ENCODE peak calls at places on chromosome 12, in four cellular contexts. A, L, B and V are unnamed samples.

GRCh38 chr12:127559349-127560040 is 707.5 kb upstream of the TMEM132C start:
- DNase-seq in L (no peak), A (peak; percentile 22), B (peak; percentile 94), V (peak; percentile 82)

GRCh38 chr12:6701078-6701768 is 608 bp upstream of the PIANP start:
- DNase-seq in A (no peak), L (no peak), B (no peak), V (no peak)

GRCh38 chr12:16330554-16330953 is 16.9 kb upstream of the MGST1 start:
- DNase-seq in L (no peak), A (no peak), B (no peak), V (no peak)

GRCh38 chr12:65740873-65741600 is 83.2 kb upstream of the HMGA2 start:
- DNase-seq in A (peak; percentile 74), L (peak; percentile 56), B (no peak), V (peak; percentile 87)

GRCh38 chr12:61029516-61029915 is 1230.7 kb upstream of the USP15 start:
- DNase-seq in L (no peak), B (no peak), A (no peak), V (no peak)

GRCh38 chr12:46401703-46402102 is 29.1 kb upstream of the SLC38A2 start:
- DNase-seq in L (no peak), B (no peak), A (no peak), V (no peak)

GRCh38 chr12:32155911-32156585 is 49.4 kb downstream of the BICD1 start:
- DNase-seq in B (no peak), L (no peak), A (no peak), V (peak; percentile 23)

GRCh38 chr12:63042646-63043045 is 107.7 kb upstream of the PPM1H start:
- DNase-seq in B (no peak), L (no peak), A (no peak), V (peak; percentile 20)

GRCh38 chr12:51171884-51172514 is 936 bp downstream of the TFCP2 start:
- DNase-seq in L (no peak), B (no peak), A (no peak), V (peak; percentile 28)

GRCh38 chr12:112855375-112855774 is 51.4 kb upstream of the OAS1 start:
- DNase-seq in A (no peak), B (no peak), L (no peak), V (peak; percentile 28)

GRCh38 chr12:15534322-15534721 is 212.0 kb downstream of the PTPRO start:
- DNase-seq in A (no peak), B (no peak), L (no peak), V (no peak)

GRCh38 chr12:65673732-65674131 is 150.6 kb upstream of the HMGA2 start:
- DNase-seq in B (no peak), L (no peak), A (no peak), V (peak; percentile 49)

GRCh38 chr12:108129017-108129812 is at the start of gene WSCD2:
- DNase-seq in L (peak; percentile 17), A (peak; percentile 54), B (no peak), V (peak; percentile 27)
- TF ChIP-seq CTCF in L (no peak), A (no peak), B (no peak), V (no peak)

DNA sequence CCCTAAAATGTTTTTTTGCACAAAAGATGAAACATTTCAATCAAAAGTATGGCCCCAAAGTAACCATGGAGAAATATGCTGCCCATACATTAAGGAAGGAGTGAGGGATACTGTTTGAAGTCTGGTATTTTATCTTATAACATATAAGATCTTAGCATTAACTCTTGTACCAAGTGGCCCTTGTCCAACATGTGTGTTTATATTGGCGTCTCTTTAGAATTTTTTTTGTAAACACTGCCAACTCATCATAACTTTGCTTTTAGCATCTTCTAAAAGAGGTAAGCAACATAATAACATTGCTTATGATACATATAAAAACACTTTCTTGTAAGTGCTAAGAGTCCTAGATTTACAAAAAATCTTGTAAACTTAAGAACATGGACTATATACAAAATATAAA is 419.7 kb downstream of the ADAMTS20 start:
- DNase-seq in B (no peak), A (no peak), L (no peak), V (no peak)
- TF ChIP-seq CTCF in B (no peak), A (no peak), L (no peak), V (no peak)

DNA sequence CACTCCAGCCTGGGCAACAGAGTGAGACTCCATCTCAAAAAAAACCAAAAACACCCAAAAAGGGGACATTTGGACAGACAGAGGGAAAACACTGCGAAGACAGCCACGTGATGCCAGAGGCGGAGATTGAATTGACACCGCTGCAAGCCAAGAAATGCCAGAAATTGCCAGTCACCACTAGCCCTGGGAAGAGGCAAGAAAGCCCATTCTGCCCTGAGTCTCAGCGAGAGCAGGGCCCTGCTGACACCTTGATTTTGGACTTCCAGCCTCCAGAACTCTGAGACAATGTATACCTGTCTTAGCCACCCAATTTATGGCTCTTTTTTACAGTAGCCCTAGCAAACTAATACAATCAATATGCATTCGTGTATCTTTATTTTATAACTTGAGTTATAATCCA is 7.4 kb upstream of the IGFBP6 start:
- DNase-seq in L (no peak), B (no peak), A (no peak), V (no peak)
- TF ChIP-seq CTCF in L (no peak), B (no peak), A (no peak), V (no peak)

GRCh38 chr12:71371132-71371531 is 68.5 kb upstream of the LGR5 start:
- DNase-seq in L (no peak), A (no peak), B (no peak), V (no peak)
- TF ChIP-seq CTCF in L (no peak), A (no peak), B (no peak), V (no peak)

DNA sequence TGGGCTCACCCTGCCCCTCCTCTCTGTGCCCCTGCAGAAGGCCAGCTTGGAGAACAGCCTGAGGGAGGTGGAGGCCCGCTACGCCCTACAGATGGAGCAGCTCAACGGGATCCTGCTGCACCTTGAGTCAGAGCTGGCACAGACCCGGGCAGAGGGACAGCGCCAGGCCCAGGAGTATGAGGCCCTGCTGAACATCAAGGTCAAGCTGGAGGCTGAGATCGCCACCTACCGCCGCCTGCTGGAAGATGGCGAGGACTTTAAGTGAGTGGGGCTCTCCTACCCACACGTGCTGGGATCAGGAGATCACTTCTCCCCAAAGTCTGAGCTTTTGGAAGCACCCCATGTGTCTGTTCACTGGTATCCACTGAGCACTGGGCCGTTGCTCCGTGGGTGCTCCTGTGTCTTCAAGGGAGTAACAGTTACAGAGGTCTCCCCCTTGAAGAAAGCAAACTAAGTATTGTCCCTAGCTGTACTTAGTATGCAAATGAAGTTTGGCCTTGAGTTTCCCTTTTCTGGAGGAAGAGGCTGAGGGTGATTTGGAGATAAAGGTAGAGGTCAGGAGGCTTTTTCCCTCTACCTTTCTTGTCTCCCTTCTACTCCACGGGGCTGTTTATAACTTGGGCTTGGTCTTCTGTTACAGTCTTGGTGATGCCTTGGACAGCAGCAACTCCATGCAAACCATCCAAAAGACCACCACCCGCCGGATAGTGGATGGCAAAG is 3.3 kb downstream of the KRT18 start:
- DNase-seq in B (no peak), L (no peak), A (no peak), V (peak; percentile 40)
- TF ChIP-seq CTCF in B (no peak), L (no peak), A (no peak), V (peak; percentile 17)

GRCh38 chr12:26748412-26748740 is 84.6 kb downstream of the ITPR2 start:
- DNase-seq in L (no peak), A (no peak), B (no peak), V (no peak)
- TF ChIP-seq CTCF in L (no peak), A (no peak), B (no peak), V (no peak)

GRCh38 chr12:67623259-67623658 is 25.3 kb upstream of the DYRK2 start:
- DNase-seq in A (no peak), B (no peak), L (no peak), V (no peak)

GRCh38 chr12:67625004-67625403 is 23.5 kb upstream of the DYRK2 start:
- DNase-seq in L (no peak), B (no peak), A (no peak), V (no peak)

GRCh38 chr12:67621926-67622325 is 26.6 kb upstream of the DYRK2 start:
- DNase-seq in A (no peak), B (no peak), L (no peak), V (no peak)

GRCh38 chr12:67624355-67624754 is 24.2 kb upstream of the DYRK2 start:
- DNase-seq in A (no peak), B (no peak), L (no peak), V (no peak)

DNA sequence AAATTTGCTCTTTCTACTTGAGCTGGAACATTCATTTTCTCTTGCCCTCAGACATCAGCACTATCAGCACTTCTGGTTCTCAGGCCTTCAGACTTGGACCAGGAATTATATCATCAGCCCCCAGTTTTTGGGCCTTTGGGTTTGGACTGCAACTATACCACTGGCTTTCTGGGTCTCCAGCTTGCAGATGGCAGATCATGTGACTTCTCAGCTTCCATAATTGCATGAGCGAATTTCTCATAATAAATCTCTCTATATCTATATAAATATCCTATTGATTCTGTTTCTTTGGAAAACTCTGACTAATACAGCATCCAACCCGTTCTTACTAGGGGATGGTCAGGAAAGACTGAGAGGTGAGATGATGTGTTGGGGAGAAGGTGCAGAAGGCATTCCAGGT is 22.4 kb upstream of the DYRK2 start:
- DNase-seq in A (no peak), B (no peak), L (no peak), V (no peak)
- TF ChIP-seq CTCF in A (no peak), B (no peak), L (no peak), V (no peak)

DNA sequence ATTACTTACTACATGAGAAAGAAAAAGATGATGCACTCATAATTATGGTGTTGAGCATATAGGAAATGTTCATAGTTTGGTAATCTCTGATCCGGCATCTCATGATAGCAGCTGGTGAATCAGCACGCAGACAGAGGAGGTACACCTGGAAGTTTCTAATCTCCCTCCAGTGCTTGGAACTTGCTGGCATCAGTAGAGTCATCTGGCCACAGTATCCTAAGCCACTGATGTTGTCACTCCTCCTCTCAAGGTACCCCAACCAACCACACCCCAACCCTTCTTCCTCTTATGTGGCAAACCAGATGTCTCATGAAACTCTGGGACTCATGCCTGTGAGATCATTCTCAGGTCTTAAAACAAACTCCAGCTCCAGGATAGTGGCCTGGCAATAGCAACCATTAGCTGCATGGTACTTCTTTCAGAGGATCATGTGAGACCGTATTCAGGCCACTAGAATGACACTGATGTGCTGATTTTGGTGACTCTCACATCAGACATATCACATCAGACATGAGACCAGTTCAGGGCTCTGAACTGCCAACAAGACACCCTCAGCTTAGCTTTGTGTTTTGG is 143.0 kb downstream of the RASSF9 start:
- DNase-seq in L (no peak), B (no peak), A (no peak), V (peak; percentile 5)
- TF ChIP-seq CTCF in L (no peak), B (no peak), A (no peak), V (no peak)